ENCODE peak calls at places on chromosomes 12 and 14, in five cellular contexts. M, A, X, B and O are unnamed samples.

GRCh38 chr12:7989827-7990491 is 42.6 kb upstream of the FOXJ2 start:
- DNase-seq in M (no peak), A (peak; percentile 85), X (peak; percentile 82), B (peak; percentile 21), O (no peak)

GRCh38 chr12:100225491-100225890 is 24.9 kb downstream of the ACTR6 start:
- DNase-seq in M (no peak), A (no peak), X (no peak), B (no peak), O (no peak)

GRCh38 chr12:132264086-132265010 is 65.0 kb downstream of the GALNT9 start:
- DNase-seq in M (peak; percentile 56), A (no peak), X (no peak), B (no peak), O (no peak)

GRCh38 chr14:63761356-63762117 is 33.7 kb upstream of the SGPP1 start:
- DNase-seq in M (no peak), A (no peak), X (peak; percentile 52), B (no peak), O (no peak)

GRCh38 chr14:33676135-33676566 is 274.7 kb downstream of the EGLN3 start:
- DNase-seq in M (peak; percentile 54), A (no peak), X (peak; percentile 49), B (peak; percentile 10), O (peak; percentile 30)

GRCh38 chr12:111570090-111570961 is 28.8 kb downstream of the ATXN2 start:
- DNase-seq in M (no peak), A (no peak), X (no peak), B (no peak), O (no peak)

GRCh38 chr14:100383727-100384158 is 60.6 kb downstream of the SLC25A47 start:
- DNase-seq in M (peak; percentile 77), A (peak; percentile 80), X (peak; percentile 77), B (peak; percentile 75), O (no peak)

GRCh38 chr12:30974746-30975500 is 48.4 kb downstream of the TSPAN11 start:
- DNase-seq in M (peak; percentile 54), A (no peak), X (no peak), B (no peak), O (no peak)

GRCh38 chr12:48968467-48968866 is 3.1 kb downstream of the WNT10B start:
- DNase-seq in M (no peak), A (no peak), X (no peak), B (no peak), O (no peak)

GRCh38 chr12:6333566-6333965 is 8.3 kb downstream of the TNFRSF1A start:
- DNase-seq in M (no peak), A (no peak), X (no peak), B (no peak), O (no peak)

GRCh38 chr12:109560867-109561710 is 12.2 kb downstream of the MMAB start:
- DNase-seq in M (no peak), A (no peak), X (no peak), B (no peak), O (no peak)

GRCh38 chr12:116765271-116765670 is 27.2 kb downstream of the RNFT2 start:
- DNase-seq in M (no peak), A (no peak), X (no peak), B (no peak), O (no peak)

GRCh38 chr14:105117257-105117646 is 51.3 kb downstream of the JAG2 start:
- DNase-seq in M (no peak), A (no peak), X (no peak), B (no peak), O (no peak)

GRCh38 chr14:56422703-56423213 is 156.8 kb upstream of the TMEM260 start:
- DNase-seq in M (no peak), A (no peak), X (peak; percentile 49), B (peak; percentile 31), O (peak; percentile 91)

GRCh38 chr12:66500841-66501240 is 178.0 kb downstream of the GRIP1 start:
- DNase-seq in M (no peak), A (no peak), X (no peak), B (no peak), O (no peak)

GRCh38 chr14:55123101-55123500 is 6.0 kb upstream of the LGALS3 start:
- DNase-seq in M (no peak), A (no peak), X (no peak), B (no peak), O (no peak)

GRCh38 chr14:83467811-83468210 is 1934.2 kb upstream of the SEL1L start:
- DNase-seq in M (no peak), A (no peak), X (no peak), B (no peak), O (no peak)

GRCh38 chr14:69750495-69750894 is 16.4 kb upstream of the SRSF5 start:
- DNase-seq in M (no peak), A (no peak), X (no peak), B (no peak), O (no peak)

GRCh38 chr14:23481362-23481970 is 12.0 kb downstream of the NGDN start:
- DNase-seq in M (no peak), A (no peak), X (no peak), B (no peak), O (no peak)

GRCh38 chr14:23483216-23483854 is 13.8 kb downstream of the NGDN start:
- DNase-seq in M (no peak), A (no peak), X (no peak), B (no peak), O (no peak)

GRCh38 chr14:23482814-23483128 is 13.3 kb downstream of the NGDN start:
- DNase-seq in M (no peak), A (no peak), X (no peak), B (no peak), O (no peak)

GRCh38 chr14:23485311-23485710 is 15.8 kb downstream of the NGDN start:
- DNase-seq in M (no peak), A (no peak), X (no peak), B (no peak), O (no peak)

GRCh38 chr14:23481992-23482813 is 12.7 kb downstream of the NGDN start:
- DNase-seq in M (no peak), A (no peak), X (no peak), B (no peak), O (no peak)
- TF ChIP-seq CTCF in M (no peak), A (no peak), X (no peak), B (no peak), O (no peak)

DNA sequence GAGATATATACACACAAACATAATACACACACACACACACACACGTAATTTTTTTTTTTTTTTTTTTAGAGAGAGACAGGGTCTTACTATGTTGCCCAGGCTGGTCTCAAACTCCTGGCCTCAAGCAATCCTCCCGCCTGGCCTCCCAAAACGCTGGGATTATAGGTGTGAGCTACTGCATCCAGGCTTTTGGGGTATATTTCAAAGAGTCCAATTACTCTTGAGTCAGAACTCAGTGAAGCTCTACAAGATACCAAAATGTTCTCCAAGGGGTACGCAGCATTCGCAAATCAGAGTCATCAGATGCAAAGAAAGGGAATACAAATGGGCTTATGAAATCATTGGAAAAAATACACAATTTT is 54.0 kb downstream of the PHLDA1 start:
- DNase-seq in M (no peak), A (no peak), X (no peak), B (no peak), O (no peak)
- H3K4me3 ChIP-seq in M (no peak overlapping the region), A (no peak overlapping the region), X (no peak overlapping the region), B (no peak overlapping the region), O (no peak overlapping the region)

GRCh38 chr12:18589316-18589715 is 148.5 kb downstream of the PLCZ1 start:
- DNase-seq in M (no peak), A (no peak), X (no peak), B (no peak), O (no peak)
- TF ChIP-seq CTCF in M (no peak), A (no peak), X (no peak), B (no peak), O (peak; percentile 17)

GRCh38 chr14:101502761-101503392 is 58.4 kb upstream of the DIO3 start:
- DNase-seq in M (peak; percentile 27), A (peak; percentile 33), X (peak; percentile 43), B (no peak), O (no peak)

GRCh38 chr14:101503431-101504095 is 57.7 kb upstream of the DIO3 start:
- DNase-seq in M (peak; percentile 19), A (peak; percentile 42), X (peak; percentile 10), B (no peak), O (no peak)

GRCh38 chr14:101505216-101505970 is 55.9 kb upstream of the DIO3 start:
- DNase-seq in M (peak; percentile 58), A (peak; percentile 47), X (peak; percentile 41), B (peak; percentile 6), O (peak; percentile 86)

GRCh38 chr14:101506211-101506920 is 54.9 kb upstream of the DIO3 start:
- DNase-seq in M (peak; percentile 49), A (peak; percentile 51), X (peak; percentile 30), B (peak; percentile 4), O (no peak)

DNA sequence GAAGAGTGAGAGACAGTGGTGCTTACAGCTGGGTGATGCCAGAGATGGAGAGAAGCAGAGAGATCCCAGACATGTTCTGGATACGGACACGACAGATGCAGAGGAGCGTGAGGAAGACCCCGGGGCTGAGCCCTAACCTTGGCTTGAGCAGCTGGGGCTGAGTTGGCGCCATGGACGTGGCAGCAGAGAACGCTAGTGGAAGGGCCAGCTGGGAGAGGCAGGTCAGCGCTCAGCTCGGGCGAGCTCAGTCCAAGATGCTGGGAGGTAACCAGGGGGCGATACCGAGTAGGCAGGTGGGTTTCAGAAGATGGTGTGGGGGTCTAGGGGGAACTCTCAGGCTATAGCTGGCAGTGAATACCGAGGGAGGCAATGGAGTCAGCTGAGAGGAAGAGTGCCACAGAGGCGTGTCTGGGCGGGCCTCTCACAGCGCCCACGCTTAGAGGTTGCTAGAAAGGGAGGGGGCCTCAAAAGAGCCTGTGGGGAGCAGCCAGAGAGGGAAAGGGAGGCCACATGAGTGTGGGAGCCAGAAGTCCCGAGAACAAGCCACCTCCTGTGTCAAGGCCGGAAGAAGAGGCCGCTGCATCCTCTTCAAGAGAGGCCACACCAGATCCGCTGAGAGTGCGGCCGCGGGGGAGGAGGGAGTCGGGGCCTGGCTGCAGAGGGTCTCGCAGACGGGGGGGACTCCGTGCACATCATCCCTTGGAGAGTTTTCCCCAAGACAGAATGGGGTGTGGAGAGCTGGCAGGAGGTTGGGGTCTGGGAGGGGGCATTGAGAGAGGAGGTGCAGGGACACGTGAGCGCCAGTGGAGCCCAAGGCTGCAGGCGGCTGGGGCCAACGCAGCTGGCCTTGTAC is 57.0 kb upstream of the DIO3 start:
- DNase-seq in M (peak; percentile 42), A (peak; percentile 59), X (peak; percentile 35), B (peak; percentile 1), O (no peak)
- H3K4me3 ChIP-seq in M (no peak overlapping the region), A (no peak overlapping the region), X (no peak overlapping the region), B (no peak overlapping the region), O (no peak overlapping the region)